ENCODE peak calls at places on chromosome 13, in ten cellular contexts. One of them, this sample, is unnamed.
A peak's percentile ranks its signal among the peaks of the same experiment; 100 is the strongest.

GRCh38 chr13:94129490-94129894 is 350.0 kb downstream of the DCT start:
- DNase-seq in IMR-90: peak; percentile 18
- DNase-seq in ascending aorta: no peak
- DNase-seq in breast epithelium: no peak
- DNase-seq in fibroblast of lung: peak; percentile 21
- DNase-seq in thoracic aorta: no peak
- DNase-seq in astrocyte: no peak
- DNase-seq in psoas muscle: no peak
- DNase-seq in HepG2: no peak
- DNase-seq in lung: no peak
- DNase-seq in this sample: no peak

GRCh38 chr13:89375839-89376238 is 1704.7 kb downstream of the SLITRK5 start:
- DNase-seq in IMR-90: peak; percentile 63
- DNase-seq in ascending aorta: no peak
- DNase-seq in breast epithelium: no peak
- DNase-seq in fibroblast of lung: peak; percentile 79
- DNase-seq in thoracic aorta: no peak
- DNase-seq in astrocyte: peak; percentile 73
- DNase-seq in psoas muscle: no peak
- DNase-seq in HepG2: no peak
- DNase-seq in lung: no peak
- DNase-seq in this sample: peak; percentile 74

GRCh38 chr13:67136157-67136556 is 94.0 kb downstream of the PCDH9 start:
- DNase-seq in IMR-90: no peak
- DNase-seq in ascending aorta: no peak
- DNase-seq in breast epithelium: no peak
- DNase-seq in fibroblast of lung: peak; percentile 6
- DNase-seq in thoracic aorta: no peak
- DNase-seq in astrocyte: no peak
- DNase-seq in psoas muscle: no peak
- DNase-seq in HepG2: no peak
- DNase-seq in lung: no peak
- DNase-seq in this sample: no peak

GRCh38 chr13:77338329-77338728 is 11.4 kb upstream of the MYCBP2 start:
- DNase-seq in IMR-90: no peak
- DNase-seq in ascending aorta: no peak
- DNase-seq in breast epithelium: no peak
- DNase-seq in fibroblast of lung: no peak
- DNase-seq in thoracic aorta: no peak
- DNase-seq in astrocyte: no peak
- DNase-seq in psoas muscle: no peak
- DNase-seq in HepG2: no peak
- DNase-seq in lung: no peak
- DNase-seq in this sample: no peak

GRCh38 chr13:42369071-42369795 is 97.3 kb downstream of the AKAP11 start:
- DNase-seq in IMR-90: no peak
- DNase-seq in ascending aorta: no peak
- DNase-seq in breast epithelium: no peak
- DNase-seq in fibroblast of lung: no peak
- DNase-seq in thoracic aorta: no peak
- DNase-seq in astrocyte: no peak
- DNase-seq in psoas muscle: no peak
- DNase-seq in HepG2: no peak
- DNase-seq in lung: no peak
- DNase-seq in this sample: no peak

GRCh38 chr13:91882918-91883317 is 484.5 kb downstream of the GPC5 start:
- DNase-seq in IMR-90: no peak
- DNase-seq in ascending aorta: no peak
- DNase-seq in breast epithelium: no peak
- DNase-seq in fibroblast of lung: no peak
- DNase-seq in thoracic aorta: no peak
- DNase-seq in astrocyte: no peak
- DNase-seq in psoas muscle: no peak
- DNase-seq in HepG2: no peak
- DNase-seq in lung: no peak
- DNase-seq in this sample: no peak

GRCh38 chr13:113405481-113406300 is 41.8 kb upstream of the GRTP1 start:
- DNase-seq in IMR-90: no peak
- DNase-seq in ascending aorta: no peak
- DNase-seq in breast epithelium: no peak
- DNase-seq in fibroblast of lung: no peak
- DNase-seq in thoracic aorta: no peak
- DNase-seq in astrocyte: no peak
- DNase-seq in psoas muscle: peak; percentile 75
- DNase-seq in HepG2: no peak
- DNase-seq in lung: no peak
- DNase-seq in this sample: no peak

GRCh38 chr13:53092931-53093330 is 64.3 kb downstream of the OLFM4 start:
- DNase-seq in IMR-90: no peak
- DNase-seq in ascending aorta: no peak
- DNase-seq in breast epithelium: no peak
- DNase-seq in fibroblast of lung: no peak
- DNase-seq in thoracic aorta: no peak
- DNase-seq in astrocyte: no peak
- DNase-seq in psoas muscle: no peak
- DNase-seq in HepG2: no peak
- DNase-seq in lung: no peak
- DNase-seq in this sample: no peak

GRCh38 chr13:110914293-110915056 is 394 bp downstream of the ANKRD10 start:
- DNase-seq in IMR-90: peak; percentile 74
- DNase-seq in ascending aorta: peak; percentile 12
- DNase-seq in breast epithelium: peak; percentile 65
- DNase-seq in fibroblast of lung: peak; percentile 78
- DNase-seq in thoracic aorta: peak; percentile 21
- DNase-seq in astrocyte: peak; percentile 63
- DNase-seq in psoas muscle: peak; percentile 92
- DNase-seq in HepG2: peak; percentile 58
- DNase-seq in lung: peak; percentile 69
- DNase-seq in this sample: peak; percentile 77

GRCh38 chr13:27988520-27988919 is at the start of gene URAD:
- DNase-seq in IMR-90: no peak
- DNase-seq in ascending aorta: no peak
- DNase-seq in breast epithelium: no peak
- DNase-seq in fibroblast of lung: no peak
- DNase-seq in thoracic aorta: no peak
- DNase-seq in astrocyte: no peak
- DNase-seq in psoas muscle: no peak
- DNase-seq in HepG2: peak; percentile 17
- DNase-seq in lung: no peak
- DNase-seq in this sample: no peak

GRCh38 chr13:27991881-27992280 is 3.4 kb upstream of the URAD start:
- DNase-seq in IMR-90: no peak
- DNase-seq in ascending aorta: no peak
- DNase-seq in breast epithelium: no peak
- DNase-seq in fibroblast of lung: no peak
- DNase-seq in thoracic aorta: no peak
- DNase-seq in astrocyte: no peak
- DNase-seq in psoas muscle: no peak
- DNase-seq in HepG2: no peak
- DNase-seq in lung: no peak
- DNase-seq in this sample: no peak
- H3K4me3 ChIP-seq in IMR-90: no peak overlapping the region
- H3K4me3 ChIP-seq in ascending aorta: no peak overlapping the region
- H3K4me3 ChIP-seq in breast epithelium: no peak overlapping the region
- H3K4me3 ChIP-seq in fibroblast of lung: no peak overlapping the region
- H3K4me3 ChIP-seq in thoracic aorta: no peak overlapping the region
- H3K4me3 ChIP-seq in astrocyte: no peak overlapping the region
- H3K4me3 ChIP-seq in psoas muscle: no peak overlapping the region
- H3K4me3 ChIP-seq in HepG2: no peak overlapping the region
- H3K4me3 ChIP-seq in lung: no peak overlapping the region
- H3K4me3 ChIP-seq in this sample: no peak overlapping the region

DNA sequence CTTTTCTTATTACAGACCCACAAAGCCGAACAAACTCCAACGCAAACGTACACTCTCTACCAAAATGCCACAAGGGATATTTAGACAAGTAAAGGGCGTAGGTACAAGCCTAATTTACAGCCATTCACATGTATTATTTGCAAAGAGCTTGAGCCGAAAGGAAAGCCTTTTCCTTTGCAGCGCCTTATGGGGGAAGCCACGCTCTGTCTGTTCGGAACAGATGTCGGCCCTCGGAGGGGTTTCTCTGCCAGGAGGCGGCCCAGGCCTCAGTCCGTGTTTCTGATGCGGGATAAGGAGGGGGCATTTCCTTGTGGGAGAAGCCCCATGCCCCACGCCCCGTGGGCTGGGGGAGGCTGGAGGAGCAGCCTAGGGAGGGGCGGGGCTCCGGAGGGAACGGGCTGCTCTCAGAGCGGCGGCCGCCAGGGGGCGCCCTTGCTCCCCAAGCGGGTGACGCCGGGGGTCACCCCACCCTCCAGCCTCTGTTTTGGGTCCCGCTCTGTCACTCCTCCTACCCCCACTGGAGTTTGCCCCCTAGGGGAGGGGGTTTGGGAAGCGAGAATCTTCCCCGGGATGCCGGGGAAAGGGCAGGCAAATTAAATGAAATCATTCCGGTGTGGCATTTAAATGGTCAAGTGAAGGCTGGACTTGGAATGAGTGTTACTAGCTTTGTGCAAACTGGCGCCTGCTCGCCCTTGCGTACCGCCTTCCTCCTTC is 2.9 kb downstream of the HTR2A start:
- DNase-seq in IMR-90: peak; percentile 17
- DNase-seq in ascending aorta: no peak
- DNase-seq in breast epithelium: no peak
- DNase-seq in fibroblast of lung: peak; percentile 36
- DNase-seq in thoracic aorta: no peak
- DNase-seq in astrocyte: no peak
- DNase-seq in psoas muscle: peak; percentile 83
- DNase-seq in HepG2: no peak
- DNase-seq in lung: peak; percentile 71
- DNase-seq in this sample: peak; percentile 52
- H3K27me3 ChIP-seq in IMR-90: peaks cover 20% of the 10 kb centered on the region
- H3K27me3 ChIP-seq in ascending aorta: no peaks in the 10 kb centered on the region
- H3K27me3 ChIP-seq in breast epithelium: no peaks in the 10 kb centered on the region
- H3K27me3 ChIP-seq in fibroblast of lung: no peaks in the 10 kb centered on the region
- H3K27me3 ChIP-seq in thoracic aorta: no peaks in the 10 kb centered on the region
- H3K27me3 ChIP-seq in astrocyte: peaks cover 22% of the 10 kb centered on the region
- H3K27me3 ChIP-seq in psoas muscle: no peaks in the 10 kb centered on the region
- H3K27me3 ChIP-seq in HepG2: no peaks in the 10 kb centered on the region
- H3K27me3 ChIP-seq in lung: no peaks in the 10 kb centered on the region
- H3K27me3 ChIP-seq in this sample: no peaks in the 10 kb centered on the region

DNA sequence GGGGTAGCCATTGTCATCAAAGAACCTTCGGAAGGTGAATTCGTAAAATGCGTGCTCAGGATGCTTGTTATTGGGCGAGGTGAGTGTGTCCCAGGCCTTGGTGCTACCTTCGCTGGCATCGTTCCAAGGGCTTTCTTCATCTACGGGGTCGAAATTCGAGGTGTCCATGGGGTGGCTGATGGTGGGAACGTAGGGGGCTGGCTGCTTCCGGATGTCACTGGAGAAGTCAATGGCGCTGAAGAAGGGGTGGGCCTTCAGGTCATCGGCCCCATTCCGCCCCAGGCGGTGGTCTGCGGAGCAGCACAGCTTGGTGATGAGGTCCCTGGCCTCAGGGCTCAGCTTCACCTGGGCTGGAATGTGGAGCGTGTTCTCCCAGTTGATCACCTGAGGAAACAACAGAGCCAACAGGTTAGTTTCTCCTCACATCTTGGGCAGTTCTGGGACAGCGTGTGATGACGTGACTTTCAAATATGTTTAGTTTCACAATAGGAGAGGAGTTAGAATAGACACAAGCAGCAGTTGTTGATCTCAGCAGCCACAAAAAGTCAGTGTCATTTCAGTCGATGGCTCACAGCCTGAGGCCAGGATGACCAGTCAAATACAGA is 72.5 kb upstream of the XPO4 start:
- DNase-seq in IMR-90: no peak
- DNase-seq in ascending aorta: no peak
- DNase-seq in breast epithelium: no peak
- DNase-seq in fibroblast of lung: no peak
- DNase-seq in thoracic aorta: no peak
- DNase-seq in astrocyte: no peak
- DNase-seq in psoas muscle: no peak
- DNase-seq in HepG2: no peak
- DNase-seq in lung: no peak
- DNase-seq in this sample: no peak
- H3K36me3 ChIP-seq in IMR-90: peaks cover 50% of the 10 kb centered on the region
- H3K36me3 ChIP-seq in ascending aorta: peaks cover 41% of the 10 kb centered on the region
- H3K36me3 ChIP-seq in breast epithelium: no peaks in the 10 kb centered on the region
- H3K36me3 ChIP-seq in fibroblast of lung: peaks cover 26% of the 10 kb centered on the region
- H3K36me3 ChIP-seq in thoracic aorta: peaks cover 37% of the 10 kb centered on the region
- H3K36me3 ChIP-seq in astrocyte: peaks cover 42% of the 10 kb centered on the region
- H3K36me3 ChIP-seq in psoas muscle: peaks cover 6% of the 10 kb centered on the region
- H3K36me3 ChIP-seq in HepG2: peaks cover 47% of the 10 kb centered on the region
- H3K36me3 ChIP-seq in lung: peaks cover 43% of the 10 kb centered on the region
- H3K36me3 ChIP-seq in this sample: peaks cover 74% of the 10 kb centered on the region

GRCh38 chr13:50512602-50513527 is 330.6 kb downstream of the DLEU7 start:
- DNase-seq in IMR-90: peak; percentile 61
- DNase-seq in ascending aorta: no peak
- DNase-seq in breast epithelium: peak; percentile 31
- DNase-seq in fibroblast of lung: peak; percentile 72
- DNase-seq in thoracic aorta: no peak
- DNase-seq in astrocyte: peak; percentile 55
- DNase-seq in psoas muscle: peak; percentile 73
- DNase-seq in HepG2: peak; percentile 47
- DNase-seq in lung: peak; percentile 65
- DNase-seq in this sample: peak; percentile 65
- H3K4me3 ChIP-seq in IMR-90: peak overlapping the region; percentile 28
- H3K4me3 ChIP-seq in ascending aorta: peak overlapping the region; percentile 46
- H3K4me3 ChIP-seq in breast epithelium: peak overlapping the region; percentile 15
- H3K4me3 ChIP-seq in fibroblast of lung: peak overlapping the region; percentile 37
- H3K4me3 ChIP-seq in thoracic aorta: peak overlapping the region; percentile 68
- H3K4me3 ChIP-seq in astrocyte: peak overlapping the region; percentile 44
- H3K4me3 ChIP-seq in psoas muscle: peak overlapping the region; percentile 47
- H3K4me3 ChIP-seq in HepG2: peak overlapping the region; percentile 71
- H3K4me3 ChIP-seq in lung: no peak overlapping the region
- H3K4me3 ChIP-seq in this sample: peak overlapping the region; percentile 30

GRCh38 chr13:51105046-51105445 is 6.0 kb downstream of the C13orf42 start:
- DNase-seq in IMR-90: no peak
- DNase-seq in ascending aorta: no peak
- DNase-seq in breast epithelium: no peak
- DNase-seq in fibroblast of lung: no peak
- DNase-seq in thoracic aorta: no peak
- DNase-seq in astrocyte: no peak
- DNase-seq in psoas muscle: no peak
- DNase-seq in HepG2: no peak
- DNase-seq in lung: no peak
- DNase-seq in this sample: no peak
- H3K27me3 ChIP-seq in IMR-90: peaks cover 15% of the 10 kb centered on the region
- H3K27me3 ChIP-seq in ascending aorta: no peaks in the 10 kb centered on the region
- H3K27me3 ChIP-seq in breast epithelium: no peaks in the 10 kb centered on the region
- H3K27me3 ChIP-seq in fibroblast of lung: peaks cover 4% of the 10 kb centered on the region
- H3K27me3 ChIP-seq in thoracic aorta: no peaks in the 10 kb centered on the region
- H3K27me3 ChIP-seq in astrocyte: peaks cover 6% of the 10 kb centered on the region
- H3K27me3 ChIP-seq in psoas muscle: no peaks in the 10 kb centered on the region
- H3K27me3 ChIP-seq in HepG2: peaks cover 2% of the 10 kb centered on the region
- H3K27me3 ChIP-seq in lung: no peaks in the 10 kb centered on the region
- H3K27me3 ChIP-seq in this sample: peaks cover 2% of the 10 kb centered on the region

DNA sequence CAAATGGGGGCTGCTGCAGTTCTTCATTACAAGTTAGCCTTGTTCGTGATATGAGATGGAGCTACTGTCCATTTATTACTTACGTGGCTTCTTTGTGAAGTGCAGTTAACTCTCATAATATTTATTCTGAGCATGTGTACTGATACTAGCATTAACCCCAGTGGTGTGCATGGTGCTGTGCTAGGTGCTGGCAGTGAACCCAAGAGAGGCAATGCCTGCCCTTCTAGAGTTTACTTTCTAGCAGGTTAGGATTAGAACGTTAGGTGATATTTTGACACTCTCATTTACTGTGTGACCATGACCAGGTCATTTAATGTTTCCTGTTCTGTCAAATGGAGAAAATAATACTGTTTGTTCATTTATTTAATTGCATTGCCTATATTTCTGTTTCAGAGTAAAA is 16.9 kb downstream of the PIBF1 start:
- DNase-seq in IMR-90: no peak
- DNase-seq in ascending aorta: no peak
- DNase-seq in breast epithelium: no peak
- DNase-seq in fibroblast of lung: no peak
- DNase-seq in thoracic aorta: no peak
- DNase-seq in astrocyte: no peak
- DNase-seq in psoas muscle: no peak
- DNase-seq in HepG2: no peak
- DNase-seq in lung: no peak
- DNase-seq in this sample: no peak
- H3K36me3 ChIP-seq in IMR-90: peaks cover 11% of the 10 kb centered on the region
- H3K36me3 ChIP-seq in ascending aorta: peaks cover 20% of the 10 kb centered on the region
- H3K36me3 ChIP-seq in breast epithelium: peaks cover 3% of the 10 kb centered on the region
- H3K36me3 ChIP-seq in fibroblast of lung: no peaks in the 10 kb centered on the region
- H3K36me3 ChIP-seq in thoracic aorta: no peaks in the 10 kb centered on the region
- H3K36me3 ChIP-seq in astrocyte: peaks cover 29% of the 10 kb centered on the region
- H3K36me3 ChIP-seq in psoas muscle: peaks cover 5% of the 10 kb centered on the region
- H3K36me3 ChIP-seq in HepG2: peaks cover 34% of the 10 kb centered on the region
- H3K36me3 ChIP-seq in lung: peaks cover 12% of the 10 kb centered on the region
- H3K36me3 ChIP-seq in this sample: peaks cover 40% of the 10 kb centered on the region